ENCODE peak calls at places on chromosomes 7 and 10, in seven cellular contexts. U, C, A, S, R, D and X are unnamed samples.

GRCh38 chr7:82566752-82567151 is 123.2 kb upstream of the CACNA2D1 start:
- DNase-seq in A (no peak), C (no peak), R (no peak), U (no peak), S (no peak), D (no peak), X (no peak)

GRCh38 chr7:89771003-89771636 is 383.1 kb upstream of the STEAP1 start:
- DNase-seq in C (no peak), U (peak; percentile 25), S (no peak), R (no peak), D (no peak), A (no peak), X (no peak)

GRCh38 chr10:13631594-13631993 is 44.8 kb downstream of the PRPF18 start:
- DNase-seq in R (no peak), A (no peak), D (peak; percentile 27), S (no peak), U (no peak), C (no peak), X (no peak)

GRCh38 chr10:131169146-131169545 is 142.4 kb downstream of the TCERG1L start:
- DNase-seq in D (no peak), A (no peak), C (no peak), R (no peak), U (no peak), S (no peak), X (no peak)

GRCh38 chr7:141430426-141431142 is 120.6 kb upstream of the AGK start:
- DNase-seq in U (no peak), C (no peak), S (no peak), A (no peak), D (peak; percentile 30), R (no peak), X (no peak)

GRCh38 chr10:117541405-117541908 is 1.1 kb upstream of the EMX2 start:
- DNase-seq in D (no peak), C (no peak), A (no peak), U (no peak), S (no peak), R (no peak), X (peak; percentile 90)

GRCh38 chr10:22103701-22104100 is 100.2 kb upstream of the DNAJC1 start:
- DNase-seq in S (no peak), U (peak; percentile 25), A (no peak), C (no peak), R (no peak), D (no peak), X (no peak)

GRCh38 chr7:29858080-29858951 is 52.0 kb downstream of the WIPF3 start:
- DNase-seq in U (no peak), C (no peak), A (no peak), D (no peak), R (no peak), S (no peak), X (no peak)

GRCh38 chr7:4803397-4804241 is 28.2 kb downstream of the AP5Z1 start:
- DNase-seq in A (no peak), D (no peak), U (no peak), S (no peak), C (no peak), R (peak; percentile 39), X (no peak)

GRCh38 chr7:149814494-149814893 is 23.7 kb upstream of the ZNF862 start:
- DNase-seq in U (no peak), A (no peak), S (no peak), R (no peak), C (no peak), D (no peak), X (no peak)

GRCh38 chr7:41881313-41882130 is 178.6 kb upstream of the INHBA start:
- DNase-seq in S (no peak), C (no peak), R (peak; percentile 65), U (no peak), A (peak; percentile 54), D (peak; percentile 55), X (no peak)

GRCh38 chr10:101226888-101227736 is 2.2 kb downstream of the LBX1 start:
- DNase-seq in D (no peak), S (no peak), A (no peak), C (no peak), U (no peak), R (no peak), X (no peak)
- H3K36me3 ChIP-seq in D (no peaks in the 10 kb centered on the region), S (no peaks in the 10 kb centered on the region), A (no peaks in the 10 kb centered on the region), C (no peaks in the 10 kb centered on the region), U (no peaks in the 10 kb centered on the region), R (no peaks in the 10 kb centered on the region), X (no peaks in the 10 kb centered on the region)

GRCh38 chr7:116731019-116731388 is 59.0 kb downstream of the MET start:
- DNase-seq in D (no peak), U (no peak), C (no peak), S (no peak), R (peak; percentile 73), A (no peak), X (no peak)

GRCh38 chr7:116731737-116732335 is 59.8 kb downstream of the MET start:
- DNase-seq in R (no peak), S (no peak), U (no peak), A (no peak), D (no peak), C (no peak), X (no peak)

GRCh38 chr7:116734736-116735135 is 62.7 kb downstream of the MET start:
- DNase-seq in C (no peak), D (no peak), U (no peak), A (no peak), S (no peak), R (no peak), X (no peak)

GRCh38 chr7:116732788-116733709 is 61.1 kb downstream of the MET start:
- DNase-seq in C (no peak), A (no peak), R (no peak), U (no peak), S (no peak), D (no peak), X (no peak)

DNA sequence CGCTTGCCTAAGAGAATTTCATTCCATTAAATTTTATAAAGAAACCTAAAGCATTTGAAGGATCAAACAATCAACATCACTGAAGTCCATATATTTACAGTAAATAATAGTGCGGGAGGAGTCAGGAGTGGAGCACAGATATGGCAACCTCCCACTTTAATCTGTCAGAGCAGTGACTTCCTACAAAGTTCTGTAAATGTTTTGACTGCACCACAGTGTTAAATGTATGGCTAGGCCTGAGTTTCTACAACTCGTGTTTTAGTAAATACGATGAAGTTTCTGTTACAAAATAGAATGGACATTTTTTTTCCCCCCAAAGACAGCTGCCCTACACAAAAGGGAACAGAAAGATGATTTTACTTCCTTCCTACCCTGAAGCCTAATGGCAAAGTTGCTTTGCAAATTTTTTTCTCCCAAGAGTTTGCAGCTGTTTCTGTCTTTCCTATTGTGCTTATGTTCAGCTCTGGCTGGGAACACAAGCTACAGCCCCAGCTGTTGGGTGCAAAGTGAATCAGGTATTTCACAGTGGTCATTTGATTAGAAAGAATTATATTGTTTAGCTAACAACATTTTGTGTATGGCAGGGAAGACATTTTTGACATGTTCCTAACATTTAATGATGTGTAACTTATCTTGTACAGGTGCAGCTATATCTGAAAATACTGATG is 62.1 kb downstream of the MET start:
- DNase-seq in A (no peak), S (no peak), C (no peak), D (peak; percentile 33), U (no peak), R (no peak), X (no peak)
- H3K4me1 ChIP-seq in A (no peaks in the 10 kb centered on the region), S (peaks cover 13% of the 10 kb centered on the region), C (no peaks in the 10 kb centered on the region), D (peaks cover 34% of the 10 kb centered on the region), U (peaks cover 18% of the 10 kb centered on the region), R (no peaks in the 10 kb centered on the region), X (peaks cover 6% of the 10 kb centered on the region)

GRCh38 chr10:122249303-122249850 is 21.7 kb upstream of the BTBD16 start:
- DNase-seq in U (no peak), A (no peak), C (no peak), S (no peak), D (no peak), R (no peak), X (no peak)
- H3K36me3 ChIP-seq in U (peaks cover 3% of the 10 kb centered on the region), A (peaks cover 75% of the 10 kb centered on the region), C (no peaks in the 10 kb centered on the region), S (no peaks in the 10 kb centered on the region), D (no peaks in the 10 kb centered on the region), R (no peaks in the 10 kb centered on the region), X (peaks cover 33% of the 10 kb centered on the region)

GRCh38 chr10:110081914-110082313 is 74.1 kb downstream of the ADD3 start:
- DNase-seq in U (peak; percentile 85), S (no peak), C (no peak), A (peak; percentile 30), R (no peak), D (peak; percentile 45), X (no peak)
- H3K4me1 ChIP-seq in U (peaks cover 41% of the 10 kb centered on the region), S (peaks cover 22% of the 10 kb centered on the region), C (peaks cover 64% of the 10 kb centered on the region), A (peaks cover 77% of the 10 kb centered on the region), R (no peaks in the 10 kb centered on the region), D (peaks cover 42% of the 10 kb centered on the region), X (peaks cover 39% of the 10 kb centered on the region)

GRCh38 chr10:28560617-28561016 is 27.7 kb downstream of the WAC start:
- DNase-seq in C (no peak), S (no peak), U (no peak), A (no peak), D (no peak), R (no peak), X (no peak)
- H3K36me3 ChIP-seq in C (no peaks in the 10 kb centered on the region), S (peaks cover 9% of the 10 kb centered on the region), U (peaks cover 32% of the 10 kb centered on the region), A (peaks cover 21% of the 10 kb centered on the region), D (peaks cover 5% of the 10 kb centered on the region), R (no peaks in the 10 kb centered on the region), X (peaks cover 2% of the 10 kb centered on the region)

DNA sequence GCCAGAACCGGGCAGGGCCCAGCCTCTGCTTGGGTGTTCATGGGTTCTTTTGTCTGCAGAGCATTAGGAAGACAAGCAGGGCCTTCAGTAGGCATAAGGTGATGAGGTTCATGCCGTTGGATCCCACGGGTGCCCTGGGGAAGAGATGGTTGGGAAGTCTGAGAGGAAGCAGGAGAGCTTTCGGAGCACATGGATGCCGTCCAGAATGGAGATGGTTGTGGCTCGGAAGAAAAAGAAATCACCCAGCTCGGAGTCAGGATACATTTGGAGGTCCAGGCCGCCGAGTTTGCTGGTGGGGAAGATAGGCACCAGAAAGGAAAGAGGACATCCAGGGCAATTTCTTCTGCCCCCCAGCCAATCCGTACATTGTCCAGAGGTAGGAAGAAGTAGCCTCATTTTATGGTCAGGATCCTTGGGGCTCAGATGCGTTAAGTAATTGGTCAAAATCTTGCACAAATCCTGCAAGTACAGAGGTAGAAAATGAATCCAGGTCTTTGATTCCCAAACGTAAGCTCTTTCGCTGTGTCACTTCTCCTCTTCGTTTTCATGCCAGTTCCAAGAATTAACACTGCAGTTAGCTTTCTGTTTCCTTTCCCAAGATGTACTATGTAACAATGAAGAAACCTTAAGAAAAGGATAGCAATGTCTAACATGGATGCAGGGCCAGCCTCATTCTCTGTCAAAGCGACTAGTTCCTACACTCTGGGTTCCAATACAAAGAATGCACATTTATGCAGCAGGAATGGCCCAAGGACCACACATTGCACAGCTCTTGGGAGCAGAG is 147.8 kb upstream of the KLF6 start:
- DNase-seq in C (no peak), S (no peak), U (no peak), A (no peak), D (no peak), R (no peak), X (no peak)
- H3K4me1 ChIP-seq in C (peaks cover 2% of the 10 kb centered on the region), S (no peaks in the 10 kb centered on the region), U (peaks cover 18% of the 10 kb centered on the region), A (peaks cover 18% of the 10 kb centered on the region), D (peaks cover 18% of the 10 kb centered on the region), R (no peaks in the 10 kb centered on the region), X (peaks cover 5% of the 10 kb centered on the region)

DNA sequence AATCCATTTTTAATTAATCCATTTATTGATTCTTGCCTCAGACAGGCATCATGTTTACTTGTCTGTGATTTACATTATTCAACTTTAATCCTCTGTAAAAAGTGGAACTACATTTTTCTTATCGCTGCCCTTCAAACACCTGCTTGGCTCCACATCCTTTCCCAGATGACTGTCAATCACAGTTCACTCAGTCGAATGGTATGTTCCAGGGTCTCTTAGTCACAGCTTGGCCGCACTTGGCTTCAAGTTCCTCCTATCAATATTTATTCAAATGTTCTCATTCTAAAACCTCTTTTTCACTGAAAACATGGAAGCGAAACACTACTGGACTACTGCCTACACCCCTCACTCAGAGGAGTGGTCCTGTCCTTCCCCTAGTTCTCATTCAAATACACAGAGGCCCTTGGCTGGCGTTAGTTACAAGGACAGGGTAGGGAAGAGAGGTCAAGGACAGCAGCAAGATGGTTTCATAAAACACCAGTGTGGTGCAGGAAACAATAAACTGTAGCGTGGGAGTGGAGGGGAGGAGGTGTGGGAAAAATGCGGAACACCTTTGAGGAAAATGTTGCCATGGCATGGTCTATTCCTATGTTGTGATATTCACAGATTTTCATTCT is 143.2 kb downstream of the USP6NL start:
- DNase-seq in A (no peak), D (peak; percentile 74), R (no peak), U (peak; percentile 45), C (no peak), S (no peak), X (no peak)
- H3K36me3 ChIP-seq in A (peaks cover 11% of the 10 kb centered on the region), D (peaks cover 3% of the 10 kb centered on the region), R (peaks cover 20% of the 10 kb centered on the region), U (no peaks in the 10 kb centered on the region), C (peaks cover 4% of the 10 kb centered on the region), S (no peaks in the 10 kb centered on the region), X (peaks cover 2% of the 10 kb centered on the region)